ENCODE peak calls at places on chromosome 12, in four cellular contexts. One of them, this sample, is unnamed.

GRCh38 chr12:113413488-113413939 is 8.7 kb upstream of the SDSL start:
- DNase-seq in tibial nerve: no peak
- DNase-seq in IMR-90: peak; percentile 9
- DNase-seq in HepG2: peak; percentile 56
- DNase-seq in this sample: no peak

GRCh38 chr12:3061129-3061857 is 15.9 kb upstream of the TSPAN9 start:
- DNase-seq in tibial nerve: no peak
- DNase-seq in IMR-90: peak; percentile 48
- DNase-seq in HepG2: no peak
- DNase-seq in this sample: no peak

GRCh38 chr12:131855521-131856142 is 27.4 kb downstream of the MMP17 start:
- DNase-seq in tibial nerve: no peak
- DNase-seq in IMR-90: no peak
- DNase-seq in HepG2: no peak
- DNase-seq in this sample: no peak

GRCh38 chr12:98999569-98999968 is 354.5 kb downstream of the APAF1 start:
- DNase-seq in tibial nerve: no peak
- DNase-seq in IMR-90: no peak
- DNase-seq in HepG2: no peak
- DNase-seq in this sample: no peak

GRCh38 chr12:116609715-116610114 is 50.5 kb downstream of the MAP1LC3B2 start:
- DNase-seq in tibial nerve: no peak
- DNase-seq in IMR-90: no peak
- DNase-seq in HepG2: no peak
- DNase-seq in this sample: peak; percentile 57

GRCh38 chr12:131258396-131258795 is 304.7 kb downstream of the ADGRD1 start:
- DNase-seq in tibial nerve: no peak
- DNase-seq in IMR-90: no peak
- DNase-seq in HepG2: no peak
- DNase-seq in this sample: no peak

GRCh38 chr12:132178801-132179401 is 34.6 kb downstream of the NOC4L start:
- DNase-seq in tibial nerve: no peak
- DNase-seq in IMR-90: no peak
- DNase-seq in HepG2: no peak
- DNase-seq in this sample: no peak

GRCh38 chr12:122981587-122982493 is 1.4 kb downstream of the ARL6IP4 start:
- DNase-seq in tibial nerve: no peak
- DNase-seq in IMR-90: no peak
- DNase-seq in HepG2: no peak
- DNase-seq in this sample: no peak

GRCh38 chr12:54602661-54603060 is 14.2 kb upstream of the PPP1R1A start:
- DNase-seq in tibial nerve: no peak
- DNase-seq in IMR-90: no peak
- DNase-seq in HepG2: no peak
- DNase-seq in this sample: no peak

GRCh38 chr12:113007166-113007565 is 28.8 kb downstream of the OAS2 start:
- DNase-seq in tibial nerve: no peak
- DNase-seq in IMR-90: peak; percentile 18
- DNase-seq in HepG2: peak; percentile 41
- DNase-seq in this sample: no peak

GRCh38 chr12:3972576-3972975 is 99.4 kb upstream of the PARP11 start:
- DNase-seq in tibial nerve: no peak
- DNase-seq in IMR-90: no peak
- DNase-seq in HepG2: no peak
- DNase-seq in this sample: no peak

GRCh38 chr12:116353958-116354357 is 76.5 kb upstream of the MED13L start:
- DNase-seq in tibial nerve: no peak
- DNase-seq in IMR-90: no peak
- DNase-seq in HepG2: no peak
- DNase-seq in this sample: no peak

GRCh38 chr12:87201598-87201997 is 827.6 kb downstream of the C12orf50 start:
- DNase-seq in tibial nerve: no peak
- DNase-seq in IMR-90: no peak
- DNase-seq in HepG2: no peak
- DNase-seq in this sample: no peak

GRCh38 chr12:92469837-92470236 is 233.0 kb upstream of the PLEKHG7 start:
- DNase-seq in tibial nerve: no peak
- DNase-seq in IMR-90: peak; percentile 46
- DNase-seq in HepG2: peak; percentile 1
- DNase-seq in this sample: no peak

GRCh38 chr12:49962861-49963765 is 1.4 kb downstream of the AQP5 start:
- DNase-seq in tibial nerve: no peak
- DNase-seq in IMR-90: no peak
- DNase-seq in HepG2: no peak
- DNase-seq in this sample: no peak

GRCh38 chr12:40376533-40377267 is 151.9 kb downstream of the LRRK2 start:
- DNase-seq in tibial nerve: no peak
- DNase-seq in IMR-90: no peak
- DNase-seq in HepG2: no peak
- DNase-seq in this sample: no peak

GRCh38 chr12:118850244-118850825 is 131.0 kb upstream of the SRRM4 start:
- DNase-seq in tibial nerve: no peak
- DNase-seq in IMR-90: no peak
- DNase-seq in HepG2: peak; percentile 22
- DNase-seq in this sample: peak; percentile 65

GRCh38 chr12:45125997-45126396 is 75.1 kb upstream of the DBX2 start:
- DNase-seq in tibial nerve: no peak
- DNase-seq in IMR-90: no peak
- DNase-seq in HepG2: no peak
- DNase-seq in this sample: no peak

GRCh38 chr12:89676935-89677334 is 31.7 kb downstream of the ATP2B1 start:
- DNase-seq in tibial nerve: no peak
- DNase-seq in IMR-90: no peak
- DNase-seq in HepG2: no peak
- DNase-seq in this sample: no peak

GRCh38 chr12:120119395-120119973 is 2.9 kb upstream of the RAB35 start:
- DNase-seq in tibial nerve: no peak
- DNase-seq in IMR-90: peak; percentile 90
- DNase-seq in HepG2: peak; percentile 36
- DNase-seq in this sample: no peak

GRCh38 chr12:117047810-117048584 is 51.2 kb downstream of the TESC start:
- DNase-seq in tibial nerve: no peak
- DNase-seq in IMR-90: peak; percentile 61
- DNase-seq in HepG2: peak; percentile 92
- DNase-seq in this sample: no peak

GRCh38 chr12:51471465-51471864 is 46.8 kb downstream of the SLC4A8 start:
- DNase-seq in tibial nerve: no peak
- DNase-seq in IMR-90: no peak
- DNase-seq in HepG2: no peak
- DNase-seq in this sample: no peak

GRCh38 chr12:46153267-46153872 is 115.5 kb downstream of the SLC38A1 start:
- DNase-seq in tibial nerve: no peak
- DNase-seq in IMR-90: peak; percentile 52
- DNase-seq in HepG2: peak; percentile 7
- DNase-seq in this sample: peak; percentile 13

GRCh38 chr12:108825205-108825950 is 32.0 kb downstream of the SSH1 start:
- DNase-seq in tibial nerve: no peak
- DNase-seq in IMR-90: peak; percentile 76
- DNase-seq in HepG2: no peak
- DNase-seq in this sample: no peak

GRCh38 chr12:74791365-74791764 is 253.7 kb downstream of the ATXN7L3B start:
- DNase-seq in tibial nerve: no peak
- DNase-seq in IMR-90: no peak
- DNase-seq in HepG2: no peak
- DNase-seq in this sample: no peak

GRCh38 chr12:116734156-116734768 is 3.6 kb downstream of the SPRING1 start:
- DNase-seq in tibial nerve: no peak
- DNase-seq in IMR-90: no peak
- DNase-seq in HepG2: peak; percentile 89
- DNase-seq in this sample: no peak

GRCh38 chr12:120980800-120981368 is 2.5 kb downstream of the HNF1A start:
- DNase-seq in tibial nerve: no peak
- DNase-seq in IMR-90: no peak
- DNase-seq in HepG2: no peak
- DNase-seq in this sample: no peak

GRCh38 chr12:12327802-12328201 is 22.2 kb downstream of the MANSC1 start:
- DNase-seq in tibial nerve: no peak
- DNase-seq in IMR-90: peak; percentile 73
- DNase-seq in HepG2: peak; percentile 65
- DNase-seq in this sample: peak; percentile 72

GRCh38 chr12:26195250-26195640 is at the start of gene SSPN:
- DNase-seq in tibial nerve: peak; percentile 37
- DNase-seq in IMR-90: peak; percentile 61
- DNase-seq in HepG2: no peak
- DNase-seq in this sample: no peak

GRCh38 chr12:57005980-57006808 is at the start of gene ZBTB39:
- DNase-seq in tibial nerve: no peak
- DNase-seq in IMR-90: peak; percentile 35
- DNase-seq in HepG2: peak; percentile 20
- DNase-seq in this sample: peak; percentile 82
- TF ChIP-seq POLR2A in tibial nerve: no peak
- TF ChIP-seq POLR2A in IMR-90: peak; percentile 46
- TF ChIP-seq POLR2A in HepG2: peak; percentile 54
- TF ChIP-seq POLR2A in this sample: peak; percentile 29

GRCh38 chr12:104456950-104457745 is 400 bp downstream of the CHST11 start:
- DNase-seq in tibial nerve: peak; percentile 69
- DNase-seq in IMR-90: peak; percentile 61
- DNase-seq in HepG2: no peak
- DNase-seq in this sample: peak; percentile 85
- TF ChIP-seq POLR2A in tibial nerve: no peak
- TF ChIP-seq POLR2A in IMR-90: no peak
- TF ChIP-seq POLR2A in HepG2: no peak
- TF ChIP-seq POLR2A in this sample: peak; percentile 90

DNA sequence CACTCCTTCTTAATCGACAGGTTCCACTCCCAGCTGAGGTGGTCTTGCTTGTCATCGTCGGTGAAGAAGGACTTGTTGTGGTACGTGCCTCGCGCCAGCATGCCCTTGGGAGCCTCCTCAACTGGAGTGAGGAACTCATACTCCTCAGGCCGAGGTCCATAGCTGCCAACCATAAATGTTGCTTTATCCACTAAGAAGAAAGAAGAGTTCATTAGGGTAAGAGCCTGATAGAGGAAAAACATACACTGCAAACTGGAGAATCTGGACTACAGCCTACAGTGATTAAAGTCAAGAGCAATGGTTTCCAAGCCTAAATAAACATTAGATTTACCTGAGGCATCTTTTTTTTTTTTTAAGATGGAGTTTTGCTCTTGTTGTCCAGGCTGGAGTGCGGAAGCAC is 4.2 kb upstream of the ERP27 start:
- DNase-seq in tibial nerve: no peak
- DNase-seq in IMR-90: no peak
- DNase-seq in HepG2: no peak
- DNase-seq in this sample: no peak
- TF ChIP-seq POLR2A in tibial nerve: no peak
- TF ChIP-seq POLR2A in IMR-90: no peak
- TF ChIP-seq POLR2A in HepG2: no peak
- TF ChIP-seq POLR2A in this sample: no peak

DNA sequence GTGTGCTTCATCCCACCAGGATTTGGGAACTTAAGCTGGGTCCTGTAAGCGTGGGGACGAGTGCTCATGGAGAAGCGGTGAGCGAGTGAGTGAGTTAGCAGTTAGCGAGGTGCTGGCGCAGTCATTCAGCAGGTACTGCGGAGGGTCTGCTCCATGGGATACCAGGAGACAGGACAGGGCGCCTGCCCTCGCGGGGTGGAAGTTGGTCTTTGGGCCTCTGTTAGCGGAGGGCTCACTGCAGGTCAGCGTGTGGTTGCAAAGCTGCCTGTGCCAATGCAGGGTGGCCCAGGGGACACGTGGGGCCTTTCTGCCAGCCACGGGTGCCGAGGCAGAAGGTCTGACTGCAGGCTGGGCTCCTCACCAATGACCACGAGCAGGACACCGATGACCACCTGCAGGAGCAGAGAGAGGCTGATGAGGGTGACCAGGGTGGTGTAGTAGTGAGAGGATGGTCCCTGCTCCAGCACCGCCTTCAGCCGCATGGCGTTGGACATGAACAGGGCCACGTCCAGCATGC is 97.6 kb downstream of the NINJ2 start:
- DNase-seq in tibial nerve: no peak
- DNase-seq in IMR-90: no peak
- DNase-seq in HepG2: no peak
- DNase-seq in this sample: no peak
- TF ChIP-seq POLR2A in tibial nerve: no peak
- TF ChIP-seq POLR2A in IMR-90: no peak
- TF ChIP-seq POLR2A in HepG2: no peak
- TF ChIP-seq POLR2A in this sample: no peak

GRCh38 chr12:110689002-110689600 is at the start of gene HVCN1:
- DNase-seq in tibial nerve: peak; percentile 23
- DNase-seq in IMR-90: no peak
- DNase-seq in HepG2: no peak
- DNase-seq in this sample: no peak
- TF ChIP-seq POLR2A in tibial nerve: no peak
- TF ChIP-seq POLR2A in IMR-90: no peak
- TF ChIP-seq POLR2A in HepG2: no peak
- TF ChIP-seq POLR2A in this sample: no peak

GRCh38 chr12:68806488-68807237 is 1.3 kb upstream of the MDM2 start:
- DNase-seq in tibial nerve: no peak
- DNase-seq in IMR-90: no peak
- DNase-seq in HepG2: no peak
- DNase-seq in this sample: peak; percentile 59

GRCh38 chr12:68808388-68809189 is 612 bp downstream of the MDM2 start:
- DNase-seq in tibial nerve: peak; percentile 55
- DNase-seq in IMR-90: peak; percentile 93
- DNase-seq in HepG2: peak; percentile 96
- DNase-seq in this sample: peak; percentile 91

GRCh38 chr12:68809190-68810026 is 1.4 kb downstream of the MDM2 start:
- DNase-seq in tibial nerve: no peak
- DNase-seq in IMR-90: no peak
- DNase-seq in HepG2: no peak
- DNase-seq in this sample: no peak

GRCh38 chr12:68805592-68806120 is 2.3 kb upstream of the MDM2 start:
- DNase-seq in tibial nerve: no peak
- DNase-seq in IMR-90: peak; percentile 58
- DNase-seq in HepG2: no peak
- DNase-seq in this sample: peak; percentile 11

GRCh38 chr12:68807576-68808387 is at the start of gene MDM2:
- DNase-seq in tibial nerve: peak; percentile 87
- DNase-seq in IMR-90: peak; percentile 81
- DNase-seq in HepG2: peak; percentile 90
- DNase-seq in this sample: peak; percentile 99
- TF ChIP-seq POLR2A in tibial nerve: peak; percentile 95
- TF ChIP-seq POLR2A in IMR-90: peak; percentile 82
- TF ChIP-seq POLR2A in HepG2: peak; percentile 80
- TF ChIP-seq POLR2A in this sample: peak; percentile 83

GRCh38 chr12:57535764-57536596 is 11.0 kb downstream of the DCTN2 start:
- DNase-seq in tibial nerve: no peak
- DNase-seq in IMR-90: no peak
- DNase-seq in HepG2: no peak
- DNase-seq in this sample: no peak
- TF ChIP-seq POLR2A in tibial nerve: no peak
- TF ChIP-seq POLR2A in IMR-90: no peak
- TF ChIP-seq POLR2A in HepG2: no peak
- TF ChIP-seq POLR2A in this sample: no peak

GRCh38 chr12:31311634-31312258 is 14.2 kb downstream of the SINHCAF start:
- DNase-seq in tibial nerve: no peak
- DNase-seq in IMR-90: no peak
- DNase-seq in HepG2: no peak
- DNase-seq in this sample: no peak
- TF ChIP-seq POLR2A in tibial nerve: no peak
- TF ChIP-seq POLR2A in IMR-90: no peak
- TF ChIP-seq POLR2A in HepG2: no peak
- TF ChIP-seq POLR2A in this sample: no peak